ENCODE peak calls at places on chromosomes 3 and 15, in four cellular contexts. A is kidney epithelial cell, J is choroid plexus epithelial cell, Y is DND-41. U is an unnamed sample.
A peak's percentile ranks its signal among the peaks of the same experiment; 100 is the strongest.

GRCh38 chr15:75921732-75922703 is 18.3 kb downstream of the FBXO22 start:
- DNase-seq in A (no peak), J (peak; percentile 90), Y (peak; percentile 35), U (peak; percentile 38)

GRCh38 chr15:73334086-73334485 is 34.7 kb downstream of the HCN4 start:
- DNase-seq in A (no peak), J (no peak), Y (no peak), U (no peak)

GRCh38 chr3:104425416-104425815 is 941.3 kb upstream of the ALCAM start:
- DNase-seq in A (no peak), J (no peak), Y (no peak), U (no peak)

GRCh38 chr3:19331931-19332330 is 183.6 kb downstream of the KCNH8 start:
- DNase-seq in A (no peak), J (no peak), Y (no peak), U (no peak)

GRCh38 chr15:68816158-68816557 is 4.5 kb downstream of the ANP32A start:
- DNase-seq in A (no peak), J (no peak), Y (no peak), U (no peak)

GRCh38 chr3:97687734-97688133 is 76.8 kb upstream of the ARL6 start:
- DNase-seq in A (peak; percentile 47), J (no peak), Y (no peak), U (no peak)

GRCh38 chr3:38117748-38118420 is 19.0 kb downstream of the ACAA1 start:
- DNase-seq in A (no peak), J (peak; percentile 78), Y (peak; percentile 75), U (peak; percentile 81)

GRCh38 chr3:25863560-25863959 is 73.7 kb downstream of the OXSM start:
- DNase-seq in A (no peak), J (no peak), Y (no peak), U (no peak)

GRCh38 chr15:43238691-43239131 is 17.9 kb upstream of the EPB42 start:
- DNase-seq in A (no peak), J (no peak), Y (no peak), U (no peak)

GRCh38 chr3:63687569-63688233 is 35.2 kb downstream of the SNTN start:
- DNase-seq in A (no peak), J (no peak), Y (no peak), U (peak; percentile 32)

GRCh38 chr3:12513694-12514446 is 29.6 kb downstream of the TSEN2 start:
- DNase-seq in A (no peak), J (peak; percentile 65), Y (no peak), U (no peak)

GRCh38 chr3:192892981-192893827 is 24.5 kb downstream of the MB21D2 start:
- DNase-seq in A (peak; percentile 82), J (peak; percentile 98), Y (peak; percentile 22), U (peak; percentile 98)

GRCh38 chr3:132549890-132550578 is 47.0 kb upstream of the ACKR4 start:
- DNase-seq in A (no peak), J (peak; percentile 87), Y (no peak), U (peak; percentile 24)

GRCh38 chr15:75723847-75724660 is 11.4 kb upstream of the CSPG4 start:
- DNase-seq in A (peak; percentile 78), J (peak; percentile 97), Y (no peak), U (peak; percentile 56)

GRCh38 chr3:71195492-71195891 is 388.0 kb downstream of the FOXP1 start:
- DNase-seq in A (no peak), J (peak; percentile 88), Y (no peak), U (no peak)

GRCh38 chr15:84658788-84659411 is 901 bp upstream of the NMB start:
- DNase-seq in A (no peak), J (no peak), Y (no peak), U (no peak)

GRCh38 chr3:71430941-71431552 is 152.5 kb downstream of the FOXP1 start:
- DNase-seq in A (peak; percentile 88), J (peak; percentile 29), Y (no peak), U (no peak)

GRCh38 chr3:172228041-172228440 is 188.7 kb downstream of the FNDC3B start:
- DNase-seq in A (no peak), J (no peak), Y (no peak), U (no peak)

GRCh38 chr3:9947025-9947995 is 4.9 kb downstream of the PRRT3 start:
- DNase-seq in A (no peak), J (peak; percentile 60), Y (no peak), U (no peak)

GRCh38 chr15:65841121-65841930 is 28.0 kb upstream of the RAB11A start:
- DNase-seq in A (peak; percentile 39), J (peak; percentile 46), Y (no peak), U (no peak)

GRCh38 chr3:12916159-12916558 is 74.8 kb upstream of the RPL32 start:
- DNase-seq in A (no peak), J (no peak), Y (peak; percentile 47), U (peak; percentile 67)

GRCh38 chr3:131140891-131141290 is 114.2 kb downstream of the NEK11 start:
- DNase-seq in A (no peak), J (no peak), Y (no peak), U (no peak)

GRCh38 chr3:175489406-175489805 is 630.3 kb downstream of the NAALADL2 start:
- DNase-seq in A (no peak), J (no peak), Y (no peak), U (peak; percentile 61)

GRCh38 chr3:110062711-110063110 is 725.4 kb upstream of the DPPA4 start:
- DNase-seq in A (no peak), J (peak; percentile 5), Y (no peak), U (no peak)

GRCh38 chr3:158460929-158461328 is 110.1 kb upstream of the MLF1 start:
- DNase-seq in A (no peak), J (no peak), Y (no peak), U (no peak)

GRCh38 chr15:66099950-66100671 is 153.4 kb downstream of the MEGF11 start:
- DNase-seq in A (no peak), J (no peak), Y (no peak), U (no peak)

DNA sequence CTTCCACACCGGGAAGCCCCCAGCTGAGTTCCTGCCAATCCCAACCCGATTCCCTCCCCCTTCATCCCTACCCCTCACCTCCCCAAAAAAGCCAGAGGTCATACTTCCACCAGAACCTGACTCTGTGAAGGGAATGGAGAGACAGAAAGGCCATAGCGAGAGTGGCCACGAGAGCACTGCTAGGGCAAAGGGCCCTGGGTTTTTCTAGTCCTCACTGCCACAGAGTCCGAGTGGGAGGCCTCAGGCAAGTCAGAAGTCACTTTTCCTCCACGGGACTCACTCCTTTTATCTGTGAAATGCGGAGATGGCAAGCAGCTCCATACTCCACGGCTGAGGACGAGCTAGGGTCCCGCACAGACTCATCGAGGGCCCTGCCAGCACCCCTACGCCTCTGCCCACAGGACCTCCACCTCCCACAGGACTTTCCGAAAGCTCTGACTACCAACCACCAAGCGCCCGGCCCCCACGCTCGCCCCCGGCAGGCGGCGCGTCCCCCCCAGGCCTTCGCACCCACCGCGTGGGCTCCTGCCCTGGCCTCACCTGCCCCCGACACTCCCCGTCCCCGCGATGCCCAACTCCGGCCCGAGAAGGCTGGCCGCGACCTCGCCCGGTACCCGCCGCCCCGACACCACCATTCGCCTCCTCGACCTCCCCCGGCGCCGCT is 794 bp downstream of the ATP13A3 start:
- DNase-seq in A (no peak), J (no peak), Y (peak; percentile 45), U (peak; percentile 65)
- TF ChIP-seq CTCF in A (peak; percentile 11), J (peak; percentile 24), Y (no peak), U (peak; percentile 35)

GRCh38 chr3:184177331-184177731 is 2.7 kb downstream of the AP2M1 start:
- DNase-seq in A (no peak), J (peak; percentile 60), Y (no peak), U (no peak)
- H3K4me3 ChIP-seq in A (peak overlapping the region; percentile 97), J (peak overlapping the region; percentile 100), Y (peak overlapping the region; percentile 98), U (no peak overlapping the region)

GRCh38 chr3:8624612-8625011 is 20.0 kb downstream of the SSUH2 start:
- DNase-seq in A (no peak), J (no peak), Y (no peak), U (no peak)
- TF ChIP-seq CTCF in A (no peak), J (no peak), Y (no peak), U (no peak)

DNA sequence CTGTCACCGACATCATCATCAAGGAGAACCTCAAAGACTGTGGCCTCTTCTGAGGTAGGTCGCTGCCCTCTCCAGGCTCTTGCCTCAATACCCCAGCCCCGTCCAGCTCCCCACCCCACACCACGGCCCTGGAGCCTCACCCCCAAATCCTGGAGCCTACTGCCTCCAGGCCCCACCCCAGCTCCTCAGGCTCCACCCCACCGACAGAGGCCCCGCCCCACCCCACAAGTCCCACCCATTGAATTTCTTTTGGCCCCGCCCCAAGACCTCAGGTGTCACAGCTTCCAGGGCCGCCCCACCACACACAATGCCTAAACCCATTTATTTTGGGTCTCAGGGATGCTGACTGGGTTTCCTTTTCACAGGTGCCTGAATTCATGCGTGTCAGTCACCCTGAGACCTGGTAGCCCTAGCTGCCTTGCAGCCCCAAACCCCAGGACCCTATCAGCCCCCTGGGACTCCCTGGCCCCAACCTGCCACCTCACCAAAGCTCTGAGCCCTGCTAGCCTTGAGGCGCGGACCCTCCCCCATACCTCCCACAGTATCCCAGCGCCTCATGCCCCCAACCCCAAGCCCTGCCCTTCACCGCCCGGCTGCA is 3.6 kb downstream of the GNAT1 start:
- DNase-seq in A (no peak), J (no peak), Y (peak; percentile 22), U (peak; percentile 26)
- H3K4me3 ChIP-seq in A (no peak overlapping the region), J (no peak overlapping the region), Y (no peak overlapping the region), U (no peak overlapping the region)

GRCh38 chr3:111713833-111714232 is 118.7 kb upstream of the ZBED2 start:
- DNase-seq in A (no peak), J (no peak), Y (no peak), U (no peak)

GRCh38 chr3:111712294-111713180 is 117.4 kb upstream of the ZBED2 start:
- DNase-seq in A (peak; percentile 68), J (no peak), Y (no peak), U (no peak)

GRCh38 chr3:111715911-111716523 is 120.9 kb upstream of the ZBED2 start:
- DNase-seq in A (no peak), J (peak; percentile 69), Y (peak; percentile 34), U (peak; percentile 53)

GRCh38 chr3:111717601-111718000 is 122.5 kb upstream of the ZBED2 start:
- DNase-seq in A (peak; percentile 56), J (peak; percentile 94), Y (peak; percentile 69), U (peak; percentile 81)

DNA sequence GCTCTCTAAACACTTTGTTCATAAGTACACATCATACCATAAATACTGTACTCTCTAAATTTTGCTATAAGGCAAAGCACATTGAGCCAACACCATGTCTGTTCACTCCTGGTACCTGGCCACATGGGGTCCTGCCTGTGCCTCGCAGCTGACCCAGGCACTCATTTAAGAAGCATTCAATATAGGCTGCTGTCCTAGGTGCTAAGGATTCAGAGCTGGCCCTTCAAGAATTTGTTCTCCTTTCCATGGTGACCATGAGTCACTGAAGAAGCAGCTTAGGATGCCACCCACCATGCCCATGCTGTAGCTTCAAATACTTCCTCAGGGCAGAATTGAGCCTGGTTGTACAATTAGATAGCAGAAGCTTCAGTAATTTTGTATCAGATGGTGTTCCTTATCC is 119.2 kb upstream of the ZBED2 start:
- DNase-seq in A (no peak), J (peak; percentile 40), Y (no peak), U (no peak)
- TF ChIP-seq CTCF in A (peak; percentile 14), J (no peak), Y (no peak), U (no peak)

DNA sequence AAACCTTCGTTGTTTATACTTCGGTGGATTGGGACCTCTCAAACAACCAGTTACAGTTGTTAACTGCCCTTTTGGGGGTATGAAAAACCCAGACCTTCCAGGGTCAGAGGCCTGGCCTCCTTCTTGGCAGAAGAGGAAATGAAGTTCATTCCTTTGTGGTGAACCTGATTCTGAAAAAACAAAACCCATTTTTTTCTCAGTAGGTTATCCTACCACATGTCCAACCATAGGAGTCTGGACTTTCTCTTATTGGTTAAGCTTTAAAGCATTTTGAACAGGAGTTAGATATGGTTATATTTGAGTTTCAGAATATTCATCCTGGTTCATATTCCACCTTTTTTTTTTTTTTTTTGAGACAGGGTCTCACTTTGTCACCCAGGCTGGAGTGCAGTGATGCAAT is 7.2 kb upstream of the LACTB start:
- DNase-seq in A (no peak), J (no peak), Y (no peak), U (no peak)
- H3K4me3 ChIP-seq in A (no peak overlapping the region), J (no peak overlapping the region), Y (no peak overlapping the region), U (no peak overlapping the region)